ENCODE peak calls at places on chromosomes 2 and 18, in five cellular contexts. One of them, this sample, is unnamed.

GRCh38 chr18:13302611-13303267 is 84.2 kb downstream of the LDLRAD4 start:
- DNase-seq in lower lobe of right lung: no peak
- DNase-seq in T1000: no peak
- DNase-seq in HEK293T: no peak
- DNase-seq in upper lobe of left lung: no peak
- DNase-seq in this sample: no peak

GRCh38 chr2:232137748-232138147 is 176.2 kb downstream of the DIS3L2 start:
- DNase-seq in T1000: no peak
- DNase-seq in upper lobe of left lung: no peak
- DNase-seq in HEK293T: no peak
- DNase-seq in lower lobe of right lung: no peak
- DNase-seq in this sample: no peak

GRCh38 chr2:60808330-60808801 is 52.3 kb downstream of the PAPOLG start:
- DNase-seq in upper lobe of left lung: no peak
- DNase-seq in HEK293T: no peak
- DNase-seq in lower lobe of right lung: no peak
- DNase-seq in T1000: no peak
- DNase-seq in this sample: no peak

GRCh38 chr18:46679846-46680598 is 23.0 kb upstream of the LOXHD1 start:
- DNase-seq in upper lobe of left lung: peak
- DNase-seq in T1000: no peak
- DNase-seq in lower lobe of right lung: no peak
- DNase-seq in HEK293T: no peak
- DNase-seq in this sample: no peak

GRCh38 chr2:50649626-50650397 is 382.1 kb downstream of the NRXN1 start:
- DNase-seq in HEK293T: no peak
- DNase-seq in lower lobe of right lung: no peak
- DNase-seq in upper lobe of left lung: no peak
- DNase-seq in T1000: peak
- DNase-seq in this sample: no peak

GRCh38 chr2:8656160-8656641 is 25.7 kb upstream of the ID2 start:
- DNase-seq in lower lobe of right lung: no peak
- DNase-seq in upper lobe of left lung: no peak
- DNase-seq in T1000: no peak
- DNase-seq in HEK293T: no peak
- DNase-seq in this sample: no peak

GRCh38 chr2:10982931-10983701 is 71.4 kb downstream of the KCNF1 start:
- DNase-seq in lower lobe of right lung: peak
- DNase-seq in upper lobe of left lung: peak
- DNase-seq in HEK293T: no peak
- DNase-seq in T1000: no peak
- DNase-seq in this sample: no peak

GRCh38 chr2:114009125-114009923 is 119.4 kb downstream of the ACTR3 start:
- DNase-seq in upper lobe of left lung: no peak
- DNase-seq in T1000: no peak
- DNase-seq in HEK293T: no peak
- DNase-seq in lower lobe of right lung: no peak
- DNase-seq in this sample: no peak

GRCh38 chr18:25941556-25941955 is 148.9 kb downstream of the SS18 start:
- DNase-seq in HEK293T: no peak
- DNase-seq in lower lobe of right lung: no peak
- DNase-seq in T1000: no peak
- DNase-seq in upper lobe of left lung: no peak
- DNase-seq in this sample: no peak

GRCh38 chr2:96144481-96145027 is 686 bp downstream of the DUSP2 start:
- DNase-seq in upper lobe of left lung: no peak
- DNase-seq in T1000: no peak
- DNase-seq in HEK293T: no peak
- DNase-seq in lower lobe of right lung: peak
- DNase-seq in this sample: no peak

GRCh38 chr2:109063326-109063670 is 65.7 kb upstream of the SH3RF3 start:
- DNase-seq in upper lobe of left lung: no peak
- DNase-seq in HEK293T: no peak
- DNase-seq in T1000: no peak
- DNase-seq in lower lobe of right lung: no peak
- DNase-seq in this sample: no peak

GRCh38 chr18:12862467-12862866 is 21.6 kb downstream of the PTPN2 start:
- DNase-seq in lower lobe of right lung: no peak
- DNase-seq in HEK293T: no peak
- DNase-seq in T1000: no peak
- DNase-seq in upper lobe of left lung: no peak
- DNase-seq in this sample: no peak

GRCh38 chr2:217650716-217651360 is 352.0 kb downstream of the TNS1 start:
- DNase-seq in lower lobe of right lung: no peak
- DNase-seq in T1000: no peak
- DNase-seq in HEK293T: peak
- DNase-seq in upper lobe of left lung: no peak
- DNase-seq in this sample: peak

GRCh38 chr2:240930631-240931318 is 24.6 kb downstream of the CROCC2 start:
- DNase-seq in T1000: no peak
- DNase-seq in upper lobe of left lung: peak
- DNase-seq in HEK293T: no peak
- DNase-seq in lower lobe of right lung: peak
- DNase-seq in this sample: no peak

GRCh38 chr2:140509765-140510164 is 1621.1 kb downstream of the LRP1B start:
- DNase-seq in HEK293T: no peak
- DNase-seq in T1000: no peak
- DNase-seq in lower lobe of right lung: peak
- DNase-seq in upper lobe of left lung: peak
- DNase-seq in this sample: no peak

GRCh38 chr2:58834404-58834803 is 593.3 kb upstream of the FANCL start:
- DNase-seq in lower lobe of right lung: no peak
- DNase-seq in upper lobe of left lung: no peak
- DNase-seq in T1000: no peak
- DNase-seq in HEK293T: peak
- DNase-seq in this sample: peak

GRCh38 chr2:234463626-234464290 is 33.1 kb downstream of the ARL4C start:
- DNase-seq in HEK293T: no peak
- DNase-seq in lower lobe of right lung: no peak
- DNase-seq in upper lobe of left lung: no peak
- DNase-seq in T1000: no peak
- DNase-seq in this sample: no peak

GRCh38 chr2:221554769-221555510 is 17.2 kb downstream of the EPHA4 start:
- DNase-seq in T1000: no peak
- DNase-seq in upper lobe of left lung: no peak
- DNase-seq in lower lobe of right lung: no peak
- DNase-seq in HEK293T: no peak
- DNase-seq in this sample: no peak

GRCh38 chr2:224650815-224651439 is 65.2 kb downstream of the CCDC195 start:
- DNase-seq in lower lobe of right lung: no peak
- DNase-seq in T1000: peak
- DNase-seq in upper lobe of left lung: no peak
- DNase-seq in HEK293T: peak
- DNase-seq in this sample: peak

GRCh38 chr18:32542221-32542798 is 71.6 kb upstream of the GAREM1 start:
- DNase-seq in T1000: no peak
- DNase-seq in lower lobe of right lung: no peak
- DNase-seq in upper lobe of left lung: no peak
- DNase-seq in HEK293T: no peak
- DNase-seq in this sample: no peak

GRCh38 chr2:27191107-27191829 is 20.6 kb upstream of the ATRAID start:
- DNase-seq in HEK293T: peak
- DNase-seq in upper lobe of left lung: no peak
- DNase-seq in lower lobe of right lung: no peak
- DNase-seq in T1000: no peak
- DNase-seq in this sample: no peak